ENCODE peak calls at places on chromosomes 16 and 17, in six cellular contexts. R is A549, T is endothelial cell of umbilical vein, K is K562, Z is GM12878, M is HepG2. S is an unnamed sample.

GRCh38 chr17:78828470-78829185 is 12.0 kb downstream of the USP36 start:
- DNase-seq in R (peak), T (peak), K (peak), Z (no peak), M (no peak), S (peak)

GRCh38 chr17:1039511-1040215 is 42.7 kb downstream of the TIMM22 start:
- DNase-seq in R (no peak), T (peak), K (no peak), Z (no peak), M (no peak), S (peak)

GRCh38 chr16:11105038-11105903 is 150.7 kb downstream of the SOCS1 start:
- DNase-seq in R (no peak), T (peak), K (peak), Z (peak), M (peak), S (peak)

GRCh38 chr17:35750526-35751395 is 2.3 kb downstream of the GAS2L2 start:
- DNase-seq in R (no peak), T (no peak), K (peak), Z (no peak), M (no peak), S (no peak)

GRCh38 chr17:9028632-9029570 is 7.6 kb downstream of the NTN1 start:
- DNase-seq in R (no peak), T (no peak), K (no peak), Z (no peak), M (no peak), S (no peak)

GRCh38 chr17:44108440-44109311 is 14.8 kb downstream of the HDAC5 start:
- DNase-seq in R (peak), T (no peak), K (peak), Z (no peak), M (peak), S (no peak)

GRCh38 chr17:4540224-4541040 is 14.8 kb downstream of the MYBBP1A start:
- DNase-seq in R (no peak), T (no peak), K (peak), Z (no peak), M (peak), S (peak)

GRCh38 chr17:48054238-48055185 is 6.4 kb downstream of the NFE2L1 start:
- DNase-seq in R (no peak), T (no peak), K (peak), Z (no peak), M (no peak), S (no peak)

GRCh38 chr17:62188713-62189112 is 123.6 kb upstream of the MED13 start:
- DNase-seq in R (peak), T (no peak), K (no peak), Z (no peak), M (peak), S (no peak)

GRCh38 chr17:4711671-4712111 is 1.3 kb downstream of the ARRB2 start:
- DNase-seq in R (no peak), T (no peak), K (no peak), Z (no peak), M (no peak), S (peak)

GRCh38 chr17:46950997-46951621 is 27.9 kb downstream of the RPRML start:
- DNase-seq in R (no peak), T (no peak), K (no peak), Z (no peak), M (no peak), S (no peak)

GRCh38 chr17:72502111-72502939 is 381.5 kb downstream of the SOX9 start:
- DNase-seq in R (no peak), T (no peak), K (no peak), Z (no peak), M (peak), S (no peak)

GRCh38 chr16:86579268-86580062 is 1.1 kb downstream of the FOXL1 start:
- DNase-seq in R (no peak), T (no peak), K (no peak), Z (no peak), M (no peak), S (no peak)

GRCh38 chr16:4110680-4111079 is 5.6 kb downstream of the ADCY9 start:
- DNase-seq in R (no peak), T (no peak), K (no peak), Z (no peak), M (peak), S (no peak)

GRCh38 chr17:47821424-47822379 is at the start of gene OSBPL7:
- DNase-seq in R (peak), T (peak), K (peak), Z (peak), M (peak), S (peak)

GRCh38 chr17:17823433-17824118 is 13.2 kb downstream of the SREBF1 start:
- DNase-seq in R (peak), T (peak), K (peak), Z (no peak), M (peak), S (peak)

GRCh38 chr17:12438813-12439586 is 226.7 kb upstream of the MYOCD start:
- DNase-seq in R (no peak), T (no peak), K (peak), Z (no peak), M (no peak), S (no peak)
- TF ChIP-seq POLR2A in R (no peak), T (no peak), K (no peak), Z (no peak), M (no peak), S (no peak)

DNA sequence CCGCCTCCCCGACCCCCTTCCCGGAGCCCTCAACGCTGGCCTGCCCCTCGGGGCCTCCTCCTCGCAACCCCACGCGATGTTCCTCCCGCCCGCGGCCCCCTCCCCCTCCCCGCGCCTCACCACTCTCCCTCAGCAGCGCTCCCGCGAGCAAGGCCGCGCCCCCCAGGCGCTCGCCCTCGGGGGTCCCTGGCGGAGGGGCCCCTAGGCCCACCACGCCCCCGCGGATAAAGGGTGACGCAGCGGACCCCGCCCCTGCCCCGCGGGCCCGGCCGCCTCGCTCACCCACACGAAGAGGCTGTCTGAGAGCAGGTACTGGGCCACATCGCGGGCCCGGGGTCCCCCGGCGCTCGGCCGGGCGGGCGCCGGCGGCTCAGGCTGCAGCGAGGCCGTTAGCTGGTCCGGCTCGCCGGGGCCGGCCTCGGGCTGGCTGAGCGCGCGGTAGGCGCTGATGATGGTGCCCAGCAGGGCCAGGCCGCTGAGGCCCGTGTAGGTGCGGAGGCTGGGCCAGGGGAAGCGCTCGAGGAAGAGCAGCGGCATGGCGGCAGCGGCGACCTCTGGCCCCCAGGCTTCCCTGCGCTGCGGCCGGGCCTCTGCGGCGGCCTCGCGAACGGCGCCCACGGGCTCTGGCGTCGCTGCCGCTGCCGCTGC is 430 bp downstream of the AMFR start:
- DNase-seq in R (peak), T (peak), K (peak), Z (no peak), M (no peak), S (peak)
- TF ChIP-seq MYC in R (no peak), T (no peak), K (no peak), Z (no peak), M (no peak), S (no peak)

GRCh38 chr16:29811170-29811895 is 660 bp upstream of the PRRT2 start:
- DNase-seq in R (peak), T (peak), K (peak), Z (peak), M (peak), S (peak)
- TF ChIP-seq POLR2A in R (peak), T (peak), K (peak), Z (peak), M (no peak), S (no peak)

GRCh38 chr17:81399481-81400153 is 4.4 kb downstream of the BAHCC1 start:
- DNase-seq in R (no peak), T (no peak), K (peak), Z (no peak), M (no peak), S (no peak)
- TF ChIP-seq MYC in R (no peak), T (no peak), K (no peak), Z (no peak), M (no peak), S (no peak)

GRCh38 chr17:50101346-50102163 is 6.4 kb downstream of the PDK2 start:
- DNase-seq in R (no peak), T (no peak), K (peak), Z (no peak), M (no peak), S (peak)

GRCh38 chr17:50103252-50103651 is 8.1 kb downstream of the PDK2 start:
- DNase-seq in R (no peak), T (no peak), K (no peak), Z (no peak), M (no peak), S (no peak)

GRCh38 chr17:50103941-50104340 is 8.8 kb downstream of the PDK2 start:
- DNase-seq in R (no peak), T (no peak), K (no peak), Z (no peak), M (no peak), S (no peak)

GRCh38 chr17:50100921-50101345 is 5.8 kb downstream of the PDK2 start:
- DNase-seq in R (no peak), T (no peak), K (no peak), Z (no peak), M (no peak), S (no peak)

GRCh38 chr17:50102164-50102991 is 7.2 kb downstream of the PDK2 start:
- DNase-seq in R (no peak), T (no peak), K (no peak), Z (no peak), M (peak), S (no peak)
- TF ChIP-seq POLR2A in R (no peak), T (no peak), K (no peak), Z (no peak), M (peak), S (no peak)

GRCh38 chr17:49553676-49554335 is 21.9 kb upstream of the NXPH3 start:
- DNase-seq in R (no peak), T (no peak), K (no peak), Z (no peak), M (no peak), S (no peak)

GRCh38 chr17:49555495-49556018 is 20.1 kb upstream of the NXPH3 start:
- DNase-seq in R (no peak), T (no peak), K (no peak), Z (no peak), M (no peak), S (no peak)

GRCh38 chr17:49556183-49556943 is 19.3 kb upstream of the NXPH3 start:
- DNase-seq in R (peak), T (peak), K (peak), Z (no peak), M (peak), S (peak)

GRCh38 chr17:49554694-49555494 is 20.8 kb upstream of the NXPH3 start:
- DNase-seq in R (no peak), T (no peak), K (no peak), Z (no peak), M (no peak), S (no peak)

GRCh38 chr17:49557204-49558024 is 18.3 kb upstream of the NXPH3 start:
- DNase-seq in R (peak), T (peak), K (no peak), Z (no peak), M (peak), S (peak)
- TF ChIP-seq MYC in R (no peak), T (no peak), K (no peak), Z (no peak), M (no peak), S (peak)

DNA sequence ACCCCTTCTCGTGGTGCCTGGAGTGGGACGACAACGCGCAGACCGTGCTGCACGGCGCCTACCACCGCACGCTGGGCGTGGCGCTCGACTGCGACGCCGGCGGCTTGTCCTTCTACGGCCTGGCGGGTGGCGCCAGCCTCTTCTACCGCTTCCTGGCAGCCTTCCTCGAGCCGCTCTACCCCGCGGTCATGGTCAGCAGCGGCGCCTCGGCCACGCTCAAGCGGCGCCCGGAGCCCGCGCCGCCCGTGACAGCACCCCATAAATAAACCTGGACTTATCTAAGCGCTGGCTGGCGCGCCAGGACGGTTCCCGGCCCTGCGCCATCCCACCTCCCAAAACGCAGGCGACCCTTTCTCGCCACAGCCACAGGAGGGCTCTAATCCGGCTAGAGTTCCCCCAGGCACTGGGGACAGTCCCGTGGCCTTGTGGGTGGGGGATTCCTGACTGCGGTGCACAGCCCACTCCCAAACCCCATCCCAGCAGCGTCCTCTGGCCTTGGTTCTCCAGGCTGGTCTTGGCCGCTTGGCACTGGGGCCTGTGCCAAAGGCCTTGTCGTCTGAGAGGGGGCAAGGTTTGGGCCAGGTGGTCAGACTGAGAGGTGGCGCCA is 10.2 kb upstream of the SLC16A5 start:
- DNase-seq in R (no peak), T (peak), K (no peak), Z (no peak), M (no peak), S (no peak)
- TF ChIP-seq POLR2A in R (no peak), T (no peak), K (no peak), Z (peak), M (no peak), S (no peak)